ENCODE peak calls at places on chromosomes 4 and X, in four cellular contexts. R is NCI-H748 treated with DMSO at 0.1 percent for 48 hours; G is stimulated activated CD4-positive, alpha-beta T cell treated with anti-CD3 and anti-CD28 coated beads, Interleukin-4, amount 100 ng/mL, for 48 hours; E is NCI-H2029 treated with DMSO at 0.1 percent for 48 hours. K is an unnamed sample.

GRCh38 chrX:140572724-140573123 is 67.9 kb upstream of the SOX3 start:
- DNase-seq in E (no peak), G (no peak), R (no peak), K (peak)

GRCh38 chrX:67724359-67725110 is 180.7 kb downstream of the AR start:
- DNase-seq in G (no peak), R (no peak), E (no peak), K (no peak)

GRCh38 chr4:2348786-2349185 is 69.7 kb downstream of the ZFYVE28 start:
- DNase-seq in R (no peak), E (no peak), G (no peak), K (no peak)

GRCh38 chr4:7379161-7379560 is 55.6 kb downstream of the PSAPL1 start:
- DNase-seq in R (no peak), E (no peak), G (no peak), K (no peak)

GRCh38 chr4:41410049-41410448 is 127.9 kb upstream of the LIMCH1 start:
- DNase-seq in G (no peak), R (no peak), E (no peak), K (no peak)

GRCh38 chr4:179521937-179522336 is 2079.7 kb upstream of the AGA start:
- DNase-seq in G (no peak), R (no peak), E (no peak), K (no peak)

GRCh38 chr4:52588771-52589591 is 70.1 kb downstream of the USP46 start:
- DNase-seq in G (no peak), E (no peak), R (no peak), K (no peak)

GRCh38 chr4:73414936-73415271 is 10.8 kb downstream of the ALB start:
- DNase-seq in E (no peak), G (no peak), R (no peak), K (no peak)